ENCODE peak calls at places on chromosomes 6 and 20, in four cellular contexts. C is HepG2, V is K562, S is SK-N-SH. M is an unnamed sample.

GRCh38 chr6:130018830-130019795 is 732 bp downstream of the L3MBTL3 start:
- DNase-seq in C (no peak), V (peak), S (peak), M (no peak)

GRCh38 chr20:63351811-63352591 is 9.1 kb downstream of the CHRNA4 start:
- DNase-seq in C (no peak), V (no peak), S (peak), M (no peak)

GRCh38 chr6:37696841-37697735 is 595 bp downstream of the MDGA1 start:
- DNase-seq in C (no peak), V (peak), S (peak), M (no peak)

GRCh38 chr20:57553376-57554018 is 7.4 kb upstream of the PCK1 start:
- DNase-seq in C (no peak), V (no peak), S (no peak), M (no peak)

GRCh38 chr6:28543671-28544131 is 18.0 kb downstream of the GPX5 start:
- DNase-seq in C (no peak), V (no peak), S (peak), M (no peak)

GRCh38 chr6:68975064-68975463 is 340.0 kb downstream of the ADGRB3 start:
- DNase-seq in C (no peak), V (peak), S (peak), M (no peak)

GRCh38 chr6:170175644-170176620 is 114.9 kb downstream of the DLL1 start:
- DNase-seq in C (no peak), V (no peak), S (peak), M (no peak)

GRCh38 chr6:32851025-32851424 is 2.5 kb downstream of the TAP1 start:
- DNase-seq in C (no peak), V (no peak), S (no peak), M (no peak)

GRCh38 chr20:52231230-52231746 is 39.7 kb upstream of the ZFP64 start:
- DNase-seq in C (peak), V (no peak), S (no peak), M (no peak)

GRCh38 chr20:58481541-58482021 is 33.6 kb downstream of the APCDD1L start:
- DNase-seq in C (peak), V (peak), S (no peak), M (no peak)

GRCh38 chr20:45229264-45230056 is 8.3 kb downstream of the SEMG2 start:
- DNase-seq in C (peak), V (peak), S (peak), M (no peak)

GRCh38 chr6:157060440-157060949 is 262.8 kb downstream of the TMEM242 start:
- DNase-seq in C (no peak), V (no peak), S (no peak), M (no peak)

GRCh38 chr20:50064640-50065615 is 48.0 kb downstream of the UBE2V1 start:
- DNase-seq in C (peak), V (no peak), S (peak), M (no peak)

GRCh38 chr6:122289721-122290501 is 109.5 kb upstream of the HSF2 start:
- DNase-seq in C (peak), V (peak), S (peak), M (no peak)

GRCh38 chr6:156689656-156690055 is 87.5 kb upstream of the ARID1B start:
- DNase-seq in C (no peak), V (no peak), S (no peak), M (no peak)

GRCh38 chr6:142236686-142237085 is 65.1 kb upstream of the ADGRG6 start:
- DNase-seq in C (no peak), V (no peak), S (no peak), M (no peak)

GRCh38 chr6:92617726-92618125 is 801.6 kb downstream of the EPHA7 start:
- DNase-seq in C (no peak), V (no peak), S (no peak), M (no peak)

GRCh38 chr6:16130437-16130891 is 1.6 kb downstream of the MYLIP start:
- DNase-seq in C (no peak), V (no peak), S (no peak), M (no peak)

GRCh38 chr6:16129623-16130243 is 847 bp downstream of the MYLIP start:
- DNase-seq in C (no peak), V (peak), S (no peak), M (no peak)

GRCh38 chr6:16130932-16131387 is 2.1 kb downstream of the MYLIP start:
- DNase-seq in C (peak), V (peak), S (peak), M (peak)

GRCh38 chr6:16127471-16127870 is 1.4 kb upstream of the MYLIP start:
- DNase-seq in C (no peak), V (no peak), S (no peak), M (no peak)

DNA sequence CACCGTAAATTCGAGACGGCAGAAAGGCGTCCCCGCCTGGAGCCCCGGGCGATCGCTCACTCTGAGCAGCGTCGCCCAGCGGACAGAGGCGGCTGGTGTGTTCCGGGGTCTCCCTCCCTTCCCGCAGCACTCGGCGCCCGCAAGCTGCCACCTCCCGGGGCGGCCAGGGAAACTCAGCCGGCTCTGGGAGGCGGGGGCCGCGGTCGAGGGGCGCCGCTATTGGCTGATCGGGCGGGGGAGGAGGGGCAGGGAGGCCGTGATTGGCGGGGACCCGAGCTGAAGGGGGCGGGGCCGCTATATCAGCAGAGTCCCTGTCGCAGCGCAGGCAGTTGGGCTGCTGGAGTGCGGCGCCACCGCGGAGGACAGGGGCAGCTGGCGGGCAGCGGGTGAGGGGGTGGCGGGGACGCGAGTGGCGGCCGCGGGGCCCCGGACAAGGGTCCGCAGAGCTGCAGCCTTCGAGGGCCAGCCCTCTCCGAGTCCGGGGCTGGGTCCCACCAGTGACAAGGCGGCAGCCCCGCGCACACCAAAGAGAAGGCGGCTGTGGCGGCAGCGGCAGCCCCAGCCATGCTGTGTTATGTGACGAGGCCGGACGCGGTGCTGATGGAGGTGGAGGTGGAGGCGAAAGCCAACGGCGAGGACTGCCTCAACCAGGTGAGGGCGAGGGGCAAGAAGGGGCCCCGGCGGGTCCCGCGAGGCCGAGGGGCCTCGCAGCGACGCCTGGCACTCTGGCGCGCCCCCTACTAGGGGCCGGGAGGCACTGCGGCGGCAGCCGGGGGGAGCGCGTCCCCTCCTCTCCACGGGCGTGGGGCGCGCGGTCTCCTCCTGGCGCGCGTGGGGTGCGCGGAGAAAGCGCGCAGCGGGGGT is at the start of gene MYLIP:
- DNase-seq in C (peak), V (peak), S (peak), M (peak)
- TF ChIP-seq RFX5 in C (no peak), V (no peak), S (peak), M (peak)

DNA sequence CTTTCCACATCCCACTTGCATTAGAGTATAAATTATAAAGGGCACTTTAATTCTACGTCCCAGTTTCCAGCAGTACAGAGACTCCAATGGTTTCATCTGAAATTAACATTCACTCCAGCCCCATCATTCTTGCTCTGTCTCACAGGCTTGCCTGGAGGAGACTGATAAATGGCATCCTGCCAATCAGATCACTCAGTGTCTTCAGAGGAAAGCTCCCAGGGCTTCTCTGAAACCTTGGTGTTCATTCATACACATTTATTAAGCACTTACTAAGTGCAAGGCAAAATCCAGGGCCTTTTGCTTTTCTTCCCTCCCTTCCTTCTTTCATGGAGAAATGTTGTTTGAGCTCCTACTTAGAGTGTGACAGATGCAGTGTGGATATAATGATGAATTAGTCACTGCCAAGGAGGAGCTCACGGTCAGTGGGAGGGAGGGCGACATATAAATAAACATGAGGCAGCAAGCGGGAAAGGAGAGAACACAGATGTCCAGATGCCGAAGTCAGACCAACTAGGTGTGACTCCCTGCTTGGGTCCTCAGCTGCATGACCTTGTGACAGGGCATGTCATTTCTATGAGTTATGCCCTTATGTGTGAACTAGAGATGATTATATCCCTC is 106.8 kb upstream of the DTNBP1 start:
- DNase-seq in C (no peak), V (peak), S (no peak), M (no peak)
- TF ChIP-seq GABPA in C (no peak), V (no peak), S (no peak), M (no peak)

DNA sequence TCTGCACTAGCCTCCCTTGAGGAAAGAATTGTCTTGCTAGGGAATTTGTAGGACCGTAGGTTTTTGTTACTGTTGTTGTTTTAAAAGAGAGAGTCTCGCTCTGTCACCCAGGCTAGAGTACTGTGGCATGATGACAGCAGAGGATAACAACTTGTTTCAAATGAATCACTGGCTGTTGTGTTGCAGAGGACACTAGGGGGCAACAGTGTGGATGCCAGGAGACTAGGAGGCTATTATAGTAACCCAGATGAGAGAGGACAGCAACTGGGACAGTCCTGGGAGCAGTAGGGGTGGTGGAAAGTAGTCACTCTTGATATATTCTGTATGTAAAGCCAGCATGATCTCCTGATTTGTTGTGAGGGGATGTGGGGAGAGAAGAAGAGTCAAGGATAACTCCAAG is 41.8 kb upstream of the LAMA4 start:
- DNase-seq in C (peak), V (peak), S (no peak), M (no peak)
- TF ChIP-seq RFX5 in C (no peak), V (no peak), S (no peak), M (no peak)

GRCh38 chr6:41975276-41975675 is 33.7 kb upstream of the CCND3 start:
- DNase-seq in C (no peak), V (no peak), S (no peak), M (no peak)

GRCh38 chr6:41974281-41974825 is 32.7 kb upstream of the CCND3 start:
- DNase-seq in C (no peak), V (no peak), S (no peak), M (no peak)

DNA sequence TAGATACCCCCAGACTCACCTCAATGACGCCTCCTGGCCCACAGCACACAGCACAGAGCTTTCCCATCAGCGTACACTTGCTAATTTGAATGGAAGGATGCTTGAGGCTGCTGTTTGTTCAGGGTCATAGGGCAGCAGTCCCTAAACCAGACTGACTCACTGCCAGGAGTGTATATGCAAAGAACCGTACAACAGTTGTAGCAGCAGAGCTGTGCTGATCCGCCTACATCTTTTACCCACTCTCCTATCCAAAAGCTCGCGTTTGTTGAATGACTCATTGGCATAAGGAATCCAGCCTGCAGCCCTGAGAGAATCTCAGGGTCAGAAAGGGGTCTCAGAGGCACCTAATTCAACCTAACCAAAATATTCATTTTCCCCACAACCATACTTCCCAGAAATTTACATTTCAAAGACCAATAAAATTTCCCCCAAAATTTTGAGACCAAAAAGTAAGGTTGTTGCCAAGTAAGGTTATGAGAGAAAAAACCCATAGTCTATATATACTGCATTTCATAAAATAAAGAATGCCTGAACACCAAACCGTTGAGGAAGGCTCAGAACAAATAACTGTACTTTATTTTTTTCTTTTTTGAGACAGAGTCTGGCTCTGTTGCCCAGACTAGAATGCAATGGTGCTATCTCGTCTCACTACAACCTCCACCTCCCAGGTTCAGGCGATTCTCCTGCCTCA is 35.3 kb upstream of the CCND3 start:
- DNase-seq in C (peak), V (peak), S (no peak), M (no peak)
- TF ChIP-seq GABPA in C (no peak), V (no peak), S (no peak), M (no peak)

GRCh38 chr20:47774081-47774777 is 11.1 kb downstream of the SULF2 start:
- DNase-seq in C (no peak), V (no peak), S (peak), M (no peak)
- TF ChIP-seq RFX5 in C (no peak), V (no peak), S (no peak), M (no peak)

GRCh38 chr6:161748535-161749386 is 474.9 kb upstream of the AGPAT4 start:
- DNase-seq in C (peak), V (peak), S (peak), M (no peak)
- TF ChIP-seq GABPA in C (no peak), V (no peak), S (no peak), M (no peak)

DNA sequence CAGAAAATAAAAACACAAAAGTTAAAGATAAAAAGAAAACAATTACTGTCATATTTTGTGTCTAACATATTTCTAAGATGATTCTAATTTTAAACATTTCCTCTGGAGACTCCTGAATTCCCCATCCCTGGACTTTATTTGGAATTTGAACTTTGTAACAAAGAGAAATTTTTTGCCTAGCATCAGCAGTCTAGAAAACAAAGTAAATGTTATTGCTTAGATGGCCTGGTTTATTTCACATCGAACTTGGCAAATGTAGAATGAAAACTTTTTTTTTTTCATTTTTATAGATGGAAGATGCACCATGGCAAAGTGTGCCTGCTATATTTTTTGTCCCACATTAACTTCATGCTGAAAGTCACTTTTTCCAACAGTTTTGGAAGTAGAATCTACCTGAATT is 159.1 kb downstream of the TBX18 start:
- DNase-seq in C (no peak), V (no peak), S (no peak), M (no peak)
- TF ChIP-seq RFX5 in C (no peak), V (no peak), S (no peak), M (no peak)

GRCh38 chr20:54479138-54479906 is 3.9 kb downstream of the DOK5 start:
- DNase-seq in C (peak), V (peak), S (peak), M (no peak)
- TF ChIP-seq GABPA in C (no peak), V (no peak), S (no peak), M (no peak)

GRCh38 chr6:14682821-14683220 is 563.0 kb upstream of the JARID2 start:
- DNase-seq in C (no peak), V (no peak), S (no peak), M (no peak)
- TF ChIP-seq RFX5 in C (no peak), V (no peak), S (no peak), M (no peak)

M was measured in GM12878.